ENCODE peak calls at places on chromosomes 5 and 9, in nine cellular contexts. C, I, T, V, A, G, L, O and Z are unnamed samples. For H3K4me1, the result is how much of the 10 kb centered on the place peaks cover.

GRCh38 chr9:122314193-122314592 is 49.5 kb downstream of the MRRF start:
- DNase-seq in T (no peak), C (no peak), V (no peak), L (no peak), O (no peak), I (no peak), A (no peak), G (no peak), Z (no peak)

GRCh38 chr9:97723819-97724218 is 26.7 kb upstream of the XPA start:
- DNase-seq in O (no peak), A (no peak), I (no peak), T (no peak), L (no peak), V (no peak), G (no peak), C (no peak), Z (no peak)

GRCh38 chr9:16154570-16155078 is 601.8 kb downstream of the CCDC171 start:
- DNase-seq in G (no peak), O (peak), I (peak), L (peak), T (no peak), A (no peak), C (no peak), V (no peak), Z (no peak)

GRCh38 chr5:139146809-139147742 is 51.1 kb downstream of the SIL1 start:
- DNase-seq in V (no peak), L (peak), O (no peak), A (no peak), G (no peak), I (no peak), T (no peak), C (no peak), Z (no peak)

GRCh38 chr5:23242891-23243290 is 264.5 kb upstream of the PRDM9 start:
- DNase-seq in G (no peak), T (no peak), C (no peak), L (no peak), O (no peak), I (no peak), V (no peak), A (no peak), Z (no peak)

GRCh38 chr5:113293613-113294340 is 141.0 kb downstream of the TSSK1B start:
- DNase-seq in G (no peak), O (no peak), V (no peak), A (no peak), I (peak), L (peak), C (peak), T (no peak), Z (peak)

GRCh38 chr5:171426266-171426665 is 6.8 kb downstream of the FGF18 start:
- DNase-seq in T (no peak), I (no peak), L (no peak), G (no peak), O (no peak), A (no peak), C (no peak), V (peak), Z (peak)

GRCh38 chr9:122988919-122989614 is 44.4 kb upstream of the GPR21 start:
- DNase-seq in I (no peak), T (no peak), A (no peak), O (no peak), C (no peak), V (no peak), G (no peak), L (no peak), Z (no peak)

GRCh38 chr9:132782106-132782505 is 96.0 kb downstream of the AK8 start:
- DNase-seq in L (no peak), T (no peak), A (no peak), G (no peak), O (no peak), C (no peak), I (no peak), V (no peak), Z (no peak)

GRCh38 chr9:126985870-126986498 is 71.4 kb downstream of the RALGPS1 start:
- DNase-seq in G (peak), V (no peak), O (peak), C (peak), A (peak), T (no peak), I (peak), L (peak), Z (no peak)

GRCh38 chr5:117425163-117425562 is 850.5 kb upstream of the SEMA6A start:
- DNase-seq in O (no peak), V (no peak), I (no peak), C (no peak), L (no peak), G (no peak), T (no peak), A (no peak), Z (no peak)

GRCh38 chr5:124706041-124706440 is 40.4 kb downstream of the ZNF608 start:
- DNase-seq in T (no peak), G (no peak), O (no peak), A (no peak), I (no peak), V (no peak), L (no peak), C (no peak), Z (no peak)

GRCh38 chr5:143521891-143522290 is 118.4 kb upstream of the NR3C1 start:
- DNase-seq in L (no peak), C (no peak), G (no peak), O (no peak), T (no peak), A (no peak), V (no peak), I (no peak), Z (no peak)

GRCh38 chr9:129667378-129667777 is 1.9 kb downstream of the PRRX2 start:
- DNase-seq in G (no peak), V (no peak), A (no peak), O (no peak), C (no peak), L (no peak), T (no peak), I (no peak), Z (no peak)

GRCh38 chr9:129665814-129666511 is 516 bp downstream of the PRRX2 start:
- DNase-seq in O (no peak), I (no peak), L (no peak), T (no peak), A (no peak), C (no peak), G (no peak), V (no peak), Z (no peak)

GRCh38 chr9:129665008-129665771 is at the start of gene PRRX2:
- DNase-seq in I (no peak), O (peak), G (peak), V (peak), C (peak), L (peak), A (no peak), T (no peak), Z (no peak)

GRCh38 chr9:129666575-129666974 is 1.1 kb downstream of the PRRX2 start:
- DNase-seq in C (no peak), T (no peak), I (no peak), A (no peak), G (no peak), V (no peak), L (no peak), O (no peak), Z (no peak)

DNA sequence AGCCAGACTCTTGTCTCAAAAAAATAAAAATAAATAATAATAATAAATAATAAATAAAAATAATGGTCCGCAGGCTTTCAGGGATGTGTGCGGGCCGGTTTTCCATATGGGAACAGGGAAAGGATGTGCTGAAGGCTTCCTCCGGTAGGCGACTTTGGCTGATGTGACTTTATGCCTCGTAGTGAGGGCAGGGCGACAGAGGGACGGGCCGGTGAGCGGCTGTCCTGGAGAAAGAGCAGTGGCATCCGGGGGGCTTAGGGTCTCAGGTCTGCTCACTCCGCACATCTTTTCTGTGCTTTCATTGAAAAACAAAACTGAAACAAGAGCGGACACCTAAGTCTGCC is 811 bp upstream of the PRRX2 start:
- DNase-seq in A (no peak), C (no peak), V (no peak), L (no peak), T (no peak), G (no peak), I (no peak), O (no peak), Z (no peak)
- H3K4me3 ChIP-seq in A (peak), C (peak), V (peak), L (no peak), T (peak), G (no peak), I (no peak), O (peak), Z (peak)

DNA sequence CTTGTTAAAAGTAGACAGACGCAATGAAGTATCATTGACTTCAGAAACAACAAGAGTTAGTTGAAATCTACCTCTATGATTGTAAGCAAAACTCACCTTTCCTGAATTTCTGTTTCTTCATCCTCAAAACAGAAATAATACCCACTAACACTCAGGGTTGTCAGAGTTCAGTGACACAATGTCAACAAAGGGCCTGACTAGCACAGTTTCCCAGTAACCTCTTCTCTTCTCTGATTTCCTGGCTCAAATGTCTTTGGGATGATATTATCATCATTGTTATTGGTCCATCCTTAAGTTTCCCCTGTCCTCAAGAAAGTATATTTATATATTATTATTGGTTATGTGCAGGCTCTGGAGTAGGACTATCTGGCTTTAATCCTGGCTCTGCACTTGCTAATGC is 35.9 kb upstream of the MAN2A1 start:
- DNase-seq in G (no peak), C (no peak), A (no peak), L (no peak), V (no peak), T (no peak), O (no peak), I (no peak), Z (no peak)
- H3K4me1 ChIP-seq in G (under half), C (under half), A (under half), L (under half), V (under half), T (under half), O (under half), I (under half), Z (under half)

DNA sequence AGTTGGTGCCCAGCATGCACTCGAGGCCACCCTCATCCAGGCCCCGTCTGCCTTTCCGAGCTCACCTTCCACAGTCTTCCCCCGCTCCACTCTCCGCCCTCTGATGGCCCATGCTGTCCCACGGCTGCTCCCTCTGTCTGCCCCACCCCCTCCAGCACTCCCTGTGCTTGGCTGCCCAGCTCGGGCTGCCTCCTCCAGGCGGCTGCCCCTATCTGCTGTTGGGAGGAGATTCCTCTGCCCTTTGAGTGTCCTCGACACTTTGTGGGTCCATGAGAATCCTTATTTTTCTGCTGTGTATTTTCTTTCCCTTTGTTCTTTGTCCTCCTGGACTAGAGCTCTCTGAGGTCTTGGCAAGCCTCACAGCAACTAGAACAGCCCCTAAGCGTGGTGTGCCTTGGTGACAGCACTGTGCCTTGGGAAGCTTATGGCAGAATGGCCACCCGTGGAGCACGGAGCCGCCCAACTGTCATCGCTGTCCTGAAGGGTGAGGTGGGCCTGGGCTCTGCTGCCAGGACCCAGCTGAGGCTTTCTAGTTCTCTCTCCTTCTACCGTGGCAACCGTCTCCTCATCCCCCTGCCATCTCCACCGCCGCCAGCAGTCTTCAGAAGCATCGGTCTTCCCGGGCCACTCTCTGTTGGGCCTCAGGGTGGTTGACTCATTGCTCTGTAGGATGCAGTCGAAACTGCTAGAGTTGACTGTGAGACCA is 5.2 kb downstream of the NTMT1 start:
- DNase-seq in C (peak), I (no peak), A (no peak), V (no peak), O (peak), G (no peak), T (no peak), L (no peak), Z (no peak)
- TF ChIP-seq CTCF in C (no peak), I (no peak), A (no peak), V (no peak), O (no peak), G (no peak), T (no peak), L (no peak), Z (no peak)

GRCh38 chr5:157671592-157672330 is 428 bp downstream of the C5orf52 start:
- DNase-seq in C (no peak), L (no peak), I (no peak), A (no peak), V (no peak), G (no peak), T (no peak), O (no peak), Z (no peak)
- H3K4me3 ChIP-seq in C (peak), L (peak), I (peak), A (no peak), V (peak), G (no peak), T (peak), O (peak), Z (peak)

GRCh38 chr5:98789029-98789428 is 15.6 kb downstream of the RGMB start:
- DNase-seq in I (no peak), V (no peak), A (no peak), O (no peak), L (no peak), T (no peak), G (no peak), C (no peak), Z (no peak)
- H3K4me1 ChIP-seq in I (under half), V (half or more), A (under half), O (half or more), L (under half), T (under half), G (under half), C (under half), Z (under half)

GRCh38 chr9:4829956-4830355 is 37.2 kb downstream of the RCL1 start:
- DNase-seq in T (no peak), O (no peak), C (peak), A (no peak), V (no peak), L (no peak), G (no peak), I (no peak), Z (no peak)
- TF ChIP-seq CTCF in T (no peak), O (no peak), C (no peak), A (no peak), V (no peak), L (no peak), G (no peak), I (no peak), Z (no peak)

DNA sequence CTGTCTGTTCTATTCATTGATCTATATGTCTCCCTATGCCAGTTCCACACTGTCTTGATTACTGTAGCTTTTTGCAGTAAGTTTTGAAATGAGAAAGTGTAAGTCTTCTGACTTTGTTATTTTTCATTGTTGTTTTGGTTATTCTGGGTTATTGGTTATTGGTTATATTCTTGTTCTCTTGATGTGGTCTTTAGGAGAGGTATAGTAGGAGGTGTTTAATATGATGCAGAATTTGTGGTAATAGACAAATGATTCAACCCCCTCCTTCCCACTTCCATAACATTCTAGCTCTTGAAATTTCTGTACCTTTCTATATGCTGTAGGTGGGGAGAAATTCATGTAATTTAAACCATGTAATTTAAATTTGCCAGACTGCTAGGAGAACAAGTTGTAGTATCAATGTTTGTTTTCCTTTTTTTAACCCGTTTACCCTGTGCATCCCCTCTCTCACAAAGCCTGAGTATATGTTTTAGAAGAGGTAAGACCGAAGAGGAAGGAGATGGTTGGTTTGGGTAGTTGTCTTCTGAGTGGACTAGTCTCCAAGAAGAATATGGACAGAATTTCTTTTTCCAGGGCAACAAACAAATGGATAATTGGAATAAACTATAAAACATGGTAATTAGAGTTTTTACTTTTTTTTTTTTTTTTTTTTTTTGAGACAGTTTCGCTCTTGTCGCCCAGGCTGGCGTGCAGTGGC is 19.2 kb downstream of the ANKHD1 start:
- DNase-seq in L (no peak), V (no peak), O (no peak), C (no peak), I (no peak), A (no peak), G (no peak), T (no peak), Z (no peak)
- H3K4me3 ChIP-seq in L (no peak), V (no peak), O (no peak), C (no peak), I (no peak), A (no peak), G (no peak), T (no peak), Z (no peak)